ENCODE peak calls at places on chromosomes 6 and 20, in ten cellular contexts. U is fibroblast of lung, E is GM23338, Z is AG10803, B is GM12865, S is ovary, M is adrenal gland, I is heart right ventricle, Y is tibial nerve, O is tibial artery. Q is an unnamed sample.

GRCh38 chr6:22737331-22737730 is 168.0 kb downstream of the HDGFL1 start:
- DNase-seq in U (peak), E (peak), Z (peak), B (peak), S (peak), M (peak), I (peak), Y (peak), O (no peak), Q (peak)

GRCh38 chr6:127117979-127118504 is 429 bp upstream of the RSPO3 start:
- DNase-seq in U (peak), E (no peak), Z (no peak), B (no peak), S (peak), M (no peak), I (no peak), Y (no peak), O (peak), Q (no peak)

GRCh38 chr6:14697427-14697826 is 548.4 kb upstream of the JARID2 start:
- DNase-seq in U (no peak), E (no peak), Z (no peak), B (no peak), S (no peak), M (no peak), I (no peak), Y (no peak), O (no peak), Q (no peak)

GRCh38 chr20:51318058-51318960 is 224.2 kb downstream of the NFATC2 start:
- DNase-seq in U (no peak), E (peak), Z (no peak), B (peak), S (peak), M (peak), I (peak), Y (no peak), O (no peak), Q (no peak)

GRCh38 chr20:31594558-31595379 is 10.3 kb upstream of the ID1 start:
- DNase-seq in U (no peak), E (peak), Z (no peak), B (no peak), S (no peak), M (no peak), I (peak), Y (no peak), O (no peak), Q (no peak)

GRCh38 chr6:139699335-139699734 is 324.9 kb upstream of the CITED2 start:
- DNase-seq in U (peak), E (no peak), Z (peak), B (no peak), S (no peak), M (no peak), I (no peak), Y (peak), O (no peak), Q (peak)

GRCh38 chr6:142395768-142396231 is 94.0 kb downstream of the ADGRG6 start:
- DNase-seq in U (peak), E (no peak), Z (no peak), B (peak), S (no peak), M (no peak), I (no peak), Y (no peak), O (no peak), Q (peak)

GRCh38 chr20:46512943-46513844 is at the start of gene ZNF334:
- DNase-seq in U (peak), E (peak), Z (peak), B (peak), S (peak), M (peak), I (peak), Y (no peak), O (peak), Q (peak)

GRCh38 chr20:32619586-32619985 is 34.5 kb upstream of the NOL4L start:
- DNase-seq in U (no peak), E (no peak), Z (no peak), B (no peak), S (no peak), M (no peak), I (no peak), Y (no peak), O (no peak), Q (no peak)

GRCh38 chr20:17504326-17504897 is 26.8 kb downstream of the BFSP1 start:
- DNase-seq in U (no peak), E (peak), Z (no peak), B (no peak), S (peak), M (peak), I (no peak), Y (no peak), O (no peak), Q (no peak)

GRCh38 chr6:31711233-31711632 is 3.9 kb upstream of the LY6G6D start:
- DNase-seq in U (no peak), E (no peak), Z (no peak), B (no peak), S (no peak), M (no peak), I (no peak), Y (no peak), O (no peak), Q (no peak)

GRCh38 chr20:22921595-22922421 is 113.3 kb upstream of the SSTR4 start:
- DNase-seq in U (peak), E (no peak), Z (peak), B (no peak), S (no peak), M (no peak), I (no peak), Y (no peak), O (no peak), Q (peak)

GRCh38 chr6:137202078-137202477 is 17.1 kb downstream of the IFNGR1 start:
- DNase-seq in U (no peak), E (peak), Z (no peak), B (peak), S (no peak), M (no peak), I (no peak), Y (no peak), O (no peak), Q (no peak)

DNA sequence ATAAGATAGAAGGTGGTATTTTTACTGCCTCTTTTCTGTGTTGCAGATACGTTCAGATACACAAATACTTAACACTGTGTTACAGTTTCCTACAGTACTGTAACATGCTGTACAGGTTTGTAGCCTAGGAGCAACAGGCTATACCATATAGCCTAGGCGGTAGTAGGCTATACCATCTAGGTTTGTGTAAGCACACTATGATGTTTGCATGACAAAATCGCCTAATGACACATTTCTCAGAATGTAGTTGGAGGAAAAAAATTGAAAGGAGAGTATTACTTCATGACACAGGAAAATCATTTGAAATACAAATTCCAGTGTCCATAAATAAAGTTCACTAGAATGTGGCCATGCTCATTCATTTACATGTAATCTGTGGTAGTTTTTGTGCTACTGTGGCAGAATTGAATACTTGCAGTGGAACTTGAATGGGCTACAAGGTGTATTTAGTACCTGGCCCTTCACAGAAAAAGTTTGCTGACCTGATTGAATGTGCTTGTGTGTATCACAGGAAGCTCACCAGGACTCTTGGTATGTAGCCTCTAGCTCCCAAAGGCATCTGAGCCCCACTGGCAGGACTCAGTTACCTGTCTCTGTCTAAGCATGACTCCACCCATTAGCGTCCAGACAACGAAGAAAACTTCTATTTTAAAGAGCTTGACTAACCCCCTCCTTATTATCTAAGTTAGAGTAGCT is 18.8 kb downstream of the TOP1 start:
- DNase-seq in U (no peak), E (peak), Z (no peak), B (no peak), S (no peak), M (no peak), I (no peak), Y (no peak), O (no peak), Q (no peak)
- H3K4me3 ChIP-seq in U (peak), E (no peak), Z (no peak), B (peak), S (no peak), M (no peak), I (no peak), Y (no peak), O (peak), Q (no peak)

GRCh38 chr20:62917720-62918119 is 8.6 kb downstream of the DIDO1 start:
- DNase-seq in U (no peak), E (no peak), Z (no peak), B (no peak), S (no peak), M (no peak), I (no peak), Y (no peak), O (peak), Q (no peak)
- TF ChIP-seq CTCF in U (no peak), E (no peak), Z (no peak), B (no peak), S (no peak), M (no peak), I (no peak), Y (no peak), O (no peak), Q (no peak)

GRCh38 chr6:130381012-130381411 is 15.2 kb downstream of the TMEM200A start:
- DNase-seq in U (no peak), E (no peak), Z (no peak), B (no peak), S (no peak), M (no peak), I (no peak), Y (no peak), O (no peak), Q (no peak)
- H3K4me3 ChIP-seq in U (no peak), E (no peak), Z (no peak), B (no peak), S (no peak), M (no peak), I (no peak), Y (no peak), O (no peak), Q (no peak)

DNA sequence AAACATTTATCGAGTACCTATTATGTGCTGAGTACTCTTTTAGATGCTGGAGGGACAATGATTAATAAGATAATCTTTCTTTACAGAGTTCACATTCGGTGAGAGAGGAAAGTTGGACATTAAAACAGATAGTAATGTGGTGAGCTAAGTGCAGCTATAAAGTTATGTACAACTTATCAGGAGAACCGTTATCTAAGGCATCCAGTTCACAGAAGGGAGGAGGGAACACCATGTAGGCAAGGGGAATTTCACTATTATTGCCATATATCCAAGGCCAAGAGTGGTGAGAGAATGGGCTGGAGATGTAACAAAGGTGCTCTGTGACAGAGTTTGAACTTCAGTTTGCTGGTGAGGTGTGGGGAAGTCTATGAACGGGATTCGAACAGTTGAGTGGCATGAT is 105.8 kb downstream of the CARMIL1 start:
- DNase-seq in U (peak), E (no peak), Z (no peak), B (no peak), S (no peak), M (no peak), I (no peak), Y (no peak), O (no peak), Q (peak)
- TF ChIP-seq CTCF in U (no peak), E (no peak), Z (no peak), B (no peak), S (no peak), M (no peak), I (no peak), Y (no peak), O (no peak), Q (no peak)

GRCh38 chr20:38458314-38458713 is 14.3 kb upstream of the RALGAPB start:
- DNase-seq in U (no peak), E (no peak), Z (no peak), B (no peak), S (no peak), M (no peak), I (no peak), Y (no peak), O (no peak), Q (no peak)
- H3K4me3 ChIP-seq in U (no peak), E (no peak), Z (no peak), B (no peak), S (no peak), M (no peak), I (no peak), Y (no peak), O (no peak), Q (no peak)

DNA sequence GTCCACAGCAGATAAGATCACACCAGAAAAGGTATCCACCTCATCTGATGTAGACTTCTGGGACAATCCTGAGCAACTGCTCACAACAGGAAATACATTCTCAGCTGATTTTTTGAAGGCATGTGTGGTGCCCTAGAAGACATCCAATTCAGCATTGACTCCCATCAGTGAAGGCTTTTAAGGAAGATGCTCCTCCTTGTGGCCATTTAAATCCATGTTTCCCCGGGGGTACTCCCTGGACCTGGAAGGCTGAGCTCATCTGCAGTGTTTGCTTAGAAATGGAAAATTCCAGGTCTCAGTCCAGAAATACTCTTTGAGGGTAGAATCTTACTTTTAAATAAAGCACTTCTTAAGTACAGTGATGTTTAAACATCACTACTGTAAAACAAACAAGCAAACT is 195.5 kb upstream of the PDE10A start:
- DNase-seq in U (no peak), E (peak), Z (no peak), B (no peak), S (no peak), M (no peak), I (no peak), Y (no peak), O (no peak), Q (peak)
- TF ChIP-seq CTCF in U (no peak), E (peak), Z (no peak), B (no peak), S (no peak), M (no peak), I (no peak), Y (peak), O (no peak), Q (peak)

GRCh38 chr6:131631625-131632284 is 3.7 kb upstream of the MED23 start:
- DNase-seq in U (no peak), E (no peak), Z (no peak), B (no peak), S (no peak), M (no peak), I (no peak), Y (no peak), O (no peak), Q (no peak)

GRCh38 chr6:131640100-131640499 is 3.0 kb downstream of the ENPP3 start:
- DNase-seq in U (no peak), E (no peak), Z (no peak), B (peak), S (no peak), M (no peak), I (no peak), Y (no peak), O (no peak), Q (no peak)

GRCh38 chr6:131636880-131637792 is at the start of gene ENPP3:
- DNase-seq in U (no peak), E (no peak), Z (peak), B (no peak), S (no peak), M (no peak), I (no peak), Y (no peak), O (no peak), Q (peak)

GRCh38 chr6:131638013-131638412 is 911 bp downstream of the ENPP3 start:
- DNase-seq in U (no peak), E (no peak), Z (no peak), B (no peak), S (no peak), M (no peak), I (no peak), Y (no peak), O (no peak), Q (no peak)

DNA sequence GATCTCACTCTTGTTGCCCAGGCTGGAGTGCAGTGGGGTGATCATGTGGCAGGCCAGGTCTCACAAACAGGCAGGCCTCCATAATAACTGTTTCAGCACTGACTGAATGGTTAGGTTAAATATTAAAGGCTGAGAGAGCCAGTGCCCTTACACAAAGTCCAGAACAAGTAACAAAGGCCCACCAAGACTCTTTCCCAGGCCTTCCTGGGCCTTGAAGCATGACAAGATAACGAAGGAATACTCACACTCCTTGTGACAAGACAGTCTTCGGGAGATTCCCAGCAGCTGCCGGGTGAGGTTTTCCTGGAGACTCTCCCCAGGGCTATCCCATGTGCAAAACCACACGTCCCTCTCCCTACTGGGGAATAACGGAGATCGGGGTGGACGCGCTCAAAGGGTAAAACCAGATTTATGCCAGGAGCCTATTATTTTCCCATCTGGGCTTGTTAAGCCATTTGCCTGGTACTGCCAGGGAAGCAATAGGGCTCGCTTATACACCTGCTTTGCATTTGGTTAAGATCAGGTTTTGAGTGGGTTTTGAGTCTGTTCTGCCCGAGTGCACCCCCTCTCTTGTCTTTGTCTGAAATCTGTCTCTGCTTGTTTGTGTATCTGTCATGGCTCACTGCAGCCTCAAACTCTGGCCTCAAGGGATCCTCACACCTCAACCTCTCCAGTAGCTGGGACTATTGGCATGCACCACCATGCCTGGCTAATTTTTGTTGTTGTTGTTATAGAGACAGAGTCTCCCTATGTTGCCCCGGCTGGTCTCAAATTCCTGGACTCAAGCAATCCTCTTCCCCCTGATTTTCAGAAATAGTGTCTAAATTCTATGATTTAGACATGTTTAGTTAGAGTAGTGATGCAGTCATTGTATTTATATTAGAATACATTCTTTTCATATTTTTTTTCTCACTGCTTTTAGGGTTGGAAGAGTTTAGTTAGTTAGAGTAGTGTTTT is 1.4 kb upstream of the ENPP3 start:
- DNase-seq in U (no peak), E (no peak), Z (no peak), B (peak), S (no peak), M (no peak), I (no peak), Y (no peak), O (no peak), Q (no peak)
- H3K4me3 ChIP-seq in U (no peak), E (no peak), Z (no peak), B (no peak), S (no peak), M (no peak), I (no peak), Y (no peak), O (no peak), Q (no peak)

GRCh38 chr20:63858393-63859165 is 2.7 kb upstream of the ABHD16B start:
- DNase-seq in U (peak), E (peak), Z (no peak), B (no peak), S (peak), M (no peak), I (peak), Y (no peak), O (no peak), Q (peak)
- TF ChIP-seq CTCF in U (peak), E (peak), Z (peak), B (no peak), S (peak), M (peak), I (no peak), Y (no peak), O (no peak), Q (peak)